ENCODE peak calls at places on chromosomes 1 and 21, in nine cellular contexts. One of them, this sample, is unnamed.

GRCh38 chr1:20380616-20381035 is 90.0 kb downstream of the VWA5B1 start:
- DNase-seq in dorsolateral prefrontal cortex: no peak
- DNase-seq in CD8-positive, alpha-beta T cell: no peak
- DNase-seq in Caco-2: no peak
- DNase-seq in adrenal gland: peak; percentile 79
- DNase-seq in choroid plexus epithelial cell: peak; percentile 74
- DNase-seq in neural crest cell: no peak
- DNase-seq in mesothelial cell of epicardium: no peak
- DNase-seq in PC-3: peak; percentile 81
- DNase-seq in this sample: no peak

GRCh38 chr1:177466286-177466685 is 295.5 kb downstream of the BRINP2 start:
- DNase-seq in PC-3: no peak
- DNase-seq in dorsolateral prefrontal cortex: no peak
- DNase-seq in mesothelial cell of epicardium: no peak
- DNase-seq in choroid plexus epithelial cell: no peak
- DNase-seq in adrenal gland: no peak
- DNase-seq in CD8-positive, alpha-beta T cell: no peak
- DNase-seq in Caco-2: no peak
- DNase-seq in neural crest cell: no peak
- DNase-seq in this sample: no peak

GRCh38 chr1:202216691-202217090 is 23.1 kb downstream of the LGR6 start:
- DNase-seq in PC-3: no peak
- DNase-seq in dorsolateral prefrontal cortex: no peak
- DNase-seq in adrenal gland: no peak
- DNase-seq in CD8-positive, alpha-beta T cell: no peak
- DNase-seq in Caco-2: no peak
- DNase-seq in neural crest cell: no peak
- DNase-seq in choroid plexus epithelial cell: no peak
- DNase-seq in mesothelial cell of epicardium: no peak
- DNase-seq in this sample: no peak

GRCh38 chr1:92291372-92291999 is 7.3 kb downstream of the GLMN start:
- DNase-seq in neural crest cell: peak; percentile 7
- DNase-seq in CD8-positive, alpha-beta T cell: no peak
- DNase-seq in PC-3: peak; percentile 75
- DNase-seq in adrenal gland: no peak
- DNase-seq in Caco-2: peak; percentile 34
- DNase-seq in dorsolateral prefrontal cortex: no peak
- DNase-seq in mesothelial cell of epicardium: no peak
- DNase-seq in choroid plexus epithelial cell: peak; percentile 88
- DNase-seq in this sample: no peak

GRCh38 chr1:158286966-158287365 is 2.8 kb upstream of the CD1C start:
- DNase-seq in Caco-2: no peak
- DNase-seq in choroid plexus epithelial cell: no peak
- DNase-seq in PC-3: no peak
- DNase-seq in dorsolateral prefrontal cortex: no peak
- DNase-seq in mesothelial cell of epicardium: no peak
- DNase-seq in adrenal gland: no peak
- DNase-seq in neural crest cell: no peak
- DNase-seq in CD8-positive, alpha-beta T cell: no peak
- DNase-seq in this sample: no peak

GRCh38 chr1:205430631-205431305 is 8.9 kb upstream of the LEMD1 start:
- DNase-seq in CD8-positive, alpha-beta T cell: peak; percentile 39
- DNase-seq in Caco-2: no peak
- DNase-seq in dorsolateral prefrontal cortex: peak; percentile 58
- DNase-seq in choroid plexus epithelial cell: peak; percentile 58
- DNase-seq in PC-3: peak; percentile 22
- DNase-seq in adrenal gland: peak; percentile 84
- DNase-seq in mesothelial cell of epicardium: no peak
- DNase-seq in neural crest cell: peak; percentile 76
- DNase-seq in this sample: peak; percentile 47

GRCh38 chr1:204128964-204129896 is 22.6 kb downstream of the ETNK2 start:
- DNase-seq in choroid plexus epithelial cell: peak; percentile 69
- DNase-seq in Caco-2: peak; percentile 76
- DNase-seq in dorsolateral prefrontal cortex: peak; percentile 54
- DNase-seq in mesothelial cell of epicardium: peak; percentile 69
- DNase-seq in CD8-positive, alpha-beta T cell: peak; percentile 41
- DNase-seq in neural crest cell: peak; percentile 70
- DNase-seq in adrenal gland: peak; percentile 83
- DNase-seq in PC-3: peak; percentile 77
- DNase-seq in this sample: peak; percentile 67

GRCh38 chr1:37753473-37754321 is 11.2 kb downstream of the EPHA10 start:
- DNase-seq in PC-3: no peak
- DNase-seq in Caco-2: no peak
- DNase-seq in choroid plexus epithelial cell: no peak
- DNase-seq in adrenal gland: no peak
- DNase-seq in CD8-positive, alpha-beta T cell: no peak
- DNase-seq in neural crest cell: no peak
- DNase-seq in mesothelial cell of epicardium: no peak
- DNase-seq in dorsolateral prefrontal cortex: no peak
- DNase-seq in this sample: no peak

GRCh38 chr21:28521932-28522826 is 470.5 kb downstream of the LTN1 start:
- DNase-seq in PC-3: peak; percentile 54
- DNase-seq in adrenal gland: peak; percentile 68
- DNase-seq in dorsolateral prefrontal cortex: no peak
- DNase-seq in mesothelial cell of epicardium: no peak
- DNase-seq in choroid plexus epithelial cell: peak; percentile 84
- DNase-seq in Caco-2: peak; percentile 12
- DNase-seq in neural crest cell: no peak
- DNase-seq in CD8-positive, alpha-beta T cell: no peak
- DNase-seq in this sample: no peak

GRCh38 chr1:93448292-93448982 is 519 bp downstream of the FNBP1L start:
- DNase-seq in CD8-positive, alpha-beta T cell: no peak
- DNase-seq in choroid plexus epithelial cell: no peak
- DNase-seq in adrenal gland: peak; percentile 70
- DNase-seq in Caco-2: peak; percentile 73
- DNase-seq in mesothelial cell of epicardium: peak; percentile 43
- DNase-seq in dorsolateral prefrontal cortex: no peak
- DNase-seq in PC-3: peak; percentile 52
- DNase-seq in neural crest cell: peak; percentile 56
- DNase-seq in this sample: peak; percentile 67

DNA sequence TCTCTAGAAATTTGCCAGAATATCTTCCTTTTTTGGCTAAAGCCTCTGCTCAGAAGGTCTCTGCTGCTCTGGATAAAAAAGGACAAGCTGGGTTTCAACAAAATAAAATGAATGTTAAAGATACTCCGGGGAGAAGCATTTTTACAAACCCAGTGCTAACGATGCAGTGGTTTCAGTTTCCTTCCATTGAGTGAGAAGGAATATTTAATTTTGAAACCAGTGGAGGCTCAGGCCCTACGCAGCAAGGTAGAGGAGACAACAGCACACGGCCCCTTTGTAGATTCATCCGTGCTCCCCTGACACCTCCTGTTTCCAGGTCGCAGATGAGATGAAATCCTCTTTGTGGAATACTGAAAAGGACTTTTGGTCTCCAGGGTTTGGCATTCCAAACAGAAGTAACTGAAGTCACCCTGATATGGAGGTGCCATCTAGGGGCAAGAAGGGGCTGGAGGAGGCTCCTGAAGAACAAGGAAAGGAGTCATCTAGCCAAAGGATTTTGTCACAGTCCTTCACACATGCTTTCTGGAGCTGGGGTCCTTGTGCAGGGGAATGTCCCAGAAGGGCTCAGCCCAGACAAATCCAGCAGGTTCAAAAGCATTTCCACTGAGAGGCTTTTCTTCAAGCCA is 65.7 kb upstream of the SYT6 start:
- DNase-seq in CD8-positive, alpha-beta T cell: no peak
- DNase-seq in adrenal gland: no peak
- DNase-seq in neural crest cell: no peak
- DNase-seq in PC-3: peak; percentile 23
- DNase-seq in mesothelial cell of epicardium: no peak
- DNase-seq in Caco-2: peak; percentile 11
- DNase-seq in dorsolateral prefrontal cortex: no peak
- DNase-seq in choroid plexus epithelial cell: peak; percentile 26
- DNase-seq in this sample: no peak
- TF ChIP-seq CTCF in CD8-positive, alpha-beta T cell: no peak
- TF ChIP-seq CTCF in adrenal gland: no peak
- TF ChIP-seq CTCF in neural crest cell: no peak
- TF ChIP-seq CTCF in PC-3: peak; percentile 45
- TF ChIP-seq CTCF in mesothelial cell of epicardium: no peak
- TF ChIP-seq CTCF in Caco-2: peak; percentile 20
- TF ChIP-seq CTCF in dorsolateral prefrontal cortex: peak; percentile 21
- TF ChIP-seq CTCF in choroid plexus epithelial cell: peak; percentile 37
- TF ChIP-seq CTCF in this sample: peak; percentile 11

GRCh38 chr1:227219715-227220292 is 98.5 kb downstream of the CDC42BPA start:
- DNase-seq in choroid plexus epithelial cell: no peak
- DNase-seq in CD8-positive, alpha-beta T cell: no peak
- DNase-seq in mesothelial cell of epicardium: no peak
- DNase-seq in neural crest cell: no peak
- DNase-seq in dorsolateral prefrontal cortex: no peak
- DNase-seq in adrenal gland: no peak
- DNase-seq in PC-3: no peak
- DNase-seq in Caco-2: no peak
- DNase-seq in this sample: no peak
- TF ChIP-seq CTCF in choroid plexus epithelial cell: no peak
- TF ChIP-seq CTCF in CD8-positive, alpha-beta T cell: no peak
- TF ChIP-seq CTCF in mesothelial cell of epicardium: no peak
- TF ChIP-seq CTCF in neural crest cell: no peak
- TF ChIP-seq CTCF in dorsolateral prefrontal cortex: no peak
- TF ChIP-seq CTCF in adrenal gland: no peak
- TF ChIP-seq CTCF in PC-3: peak; percentile 26
- TF ChIP-seq CTCF in Caco-2: peak; percentile 50
- TF ChIP-seq CTCF in this sample: no peak

GRCh38 chr1:89670711-89671110 is 37.8 kb downstream of the LRRC8C start:
- DNase-seq in dorsolateral prefrontal cortex: no peak
- DNase-seq in adrenal gland: no peak
- DNase-seq in Caco-2: no peak
- DNase-seq in neural crest cell: no peak
- DNase-seq in CD8-positive, alpha-beta T cell: no peak
- DNase-seq in mesothelial cell of epicardium: no peak
- DNase-seq in choroid plexus epithelial cell: no peak
- DNase-seq in PC-3: no peak
- DNase-seq in this sample: no peak
- TF ChIP-seq CTCF in dorsolateral prefrontal cortex: no peak
- TF ChIP-seq CTCF in adrenal gland: no peak
- TF ChIP-seq CTCF in Caco-2: no peak
- TF ChIP-seq CTCF in neural crest cell: no peak
- TF ChIP-seq CTCF in CD8-positive, alpha-beta T cell: no peak
- TF ChIP-seq CTCF in mesothelial cell of epicardium: no peak
- TF ChIP-seq CTCF in choroid plexus epithelial cell: no peak
- TF ChIP-seq CTCF in PC-3: no peak
- TF ChIP-seq CTCF in this sample: no peak

DNA sequence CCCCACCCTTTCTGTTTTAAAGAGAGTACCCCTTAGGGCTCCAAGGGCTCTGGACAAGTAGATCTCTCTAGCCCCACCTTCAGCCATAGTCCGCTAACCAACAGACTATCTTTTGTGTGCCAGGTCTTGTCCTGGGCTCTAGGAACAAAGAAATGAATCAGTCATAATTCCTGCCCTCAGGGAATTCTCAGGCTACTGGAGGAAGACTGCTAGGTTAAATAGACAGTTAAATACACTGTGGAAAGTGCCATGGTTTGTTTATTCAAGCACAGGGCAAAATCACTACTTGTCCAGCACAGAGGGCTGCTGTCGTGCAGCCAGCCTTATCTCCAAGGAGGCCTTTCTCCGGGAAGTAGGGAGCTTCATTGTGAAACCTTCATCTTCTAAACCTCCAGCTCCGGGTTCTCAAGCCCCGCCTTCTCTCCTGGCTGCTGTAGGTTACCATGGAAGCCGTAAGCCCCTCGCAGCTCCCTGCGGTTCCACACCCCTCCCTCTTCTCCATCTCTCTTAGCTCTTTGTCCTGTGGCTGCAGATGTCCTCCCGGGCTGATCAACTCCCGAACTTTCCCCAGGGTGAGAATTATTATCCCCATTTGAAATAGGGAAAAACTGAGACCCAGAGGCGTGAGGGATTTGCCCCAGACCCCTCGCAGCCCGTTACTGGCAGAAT is 29.8 kb downstream of the SHISAL2A start:
- DNase-seq in dorsolateral prefrontal cortex: no peak
- DNase-seq in PC-3: peak; percentile 98
- DNase-seq in adrenal gland: no peak
- DNase-seq in choroid plexus epithelial cell: peak; percentile 42
- DNase-seq in Caco-2: peak; percentile 53
- DNase-seq in neural crest cell: peak; percentile 62
- DNase-seq in CD8-positive, alpha-beta T cell: no peak
- DNase-seq in mesothelial cell of epicardium: no peak
- DNase-seq in this sample: no peak
- TF ChIP-seq CTCF in dorsolateral prefrontal cortex: no peak
- TF ChIP-seq CTCF in PC-3: no peak
- TF ChIP-seq CTCF in adrenal gland: no peak
- TF ChIP-seq CTCF in choroid plexus epithelial cell: no peak
- TF ChIP-seq CTCF in Caco-2: no peak
- TF ChIP-seq CTCF in neural crest cell: no peak
- TF ChIP-seq CTCF in CD8-positive, alpha-beta T cell: no peak
- TF ChIP-seq CTCF in mesothelial cell of epicardium: no peak
- TF ChIP-seq CTCF in this sample: no peak

DNA sequence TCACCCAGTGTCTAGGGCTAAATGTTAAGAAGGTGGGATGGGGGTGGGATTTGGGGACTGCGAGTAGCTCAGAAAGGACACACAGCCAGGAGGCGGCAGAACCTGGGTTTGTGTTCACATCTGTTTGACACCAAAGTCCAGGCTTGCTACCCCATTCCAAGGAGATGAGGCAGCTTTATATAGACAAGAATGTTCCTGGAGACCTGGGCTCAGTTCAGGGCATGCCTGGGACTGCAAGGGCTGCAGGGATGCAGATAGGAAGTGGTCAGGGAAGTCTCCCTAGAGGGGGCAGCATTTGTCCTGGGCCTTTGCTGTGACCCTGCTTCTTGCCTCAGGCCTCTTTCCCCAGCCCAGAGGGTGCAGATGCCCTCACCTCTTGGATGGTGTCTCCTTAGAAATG is 16.3 kb downstream of the PADI3 start:
- DNase-seq in Caco-2: peak; percentile 10
- DNase-seq in CD8-positive, alpha-beta T cell: no peak
- DNase-seq in adrenal gland: no peak
- DNase-seq in choroid plexus epithelial cell: no peak
- DNase-seq in mesothelial cell of epicardium: no peak
- DNase-seq in dorsolateral prefrontal cortex: no peak
- DNase-seq in PC-3: no peak
- DNase-seq in neural crest cell: no peak
- DNase-seq in this sample: no peak
- TF ChIP-seq CTCF in Caco-2: peak; percentile 15
- TF ChIP-seq CTCF in CD8-positive, alpha-beta T cell: no peak
- TF ChIP-seq CTCF in adrenal gland: no peak
- TF ChIP-seq CTCF in choroid plexus epithelial cell: no peak
- TF ChIP-seq CTCF in mesothelial cell of epicardium: no peak
- TF ChIP-seq CTCF in dorsolateral prefrontal cortex: no peak
- TF ChIP-seq CTCF in PC-3: no peak
- TF ChIP-seq CTCF in neural crest cell: no peak
- TF ChIP-seq CTCF in this sample: no peak

This sample was measured in progenitor cell of endocrine pancreas.